ENCODE peak calls at places on chromosomes 4 and X, in five cellular contexts. N is T-helper 2 cell, O is non-pigmented ciliary epithelial cell, G is NCI-H345, R is GM04503. H is an unnamed sample.

GRCh38 chr4:150641604-150642003 is 59.7 kb downstream of the MAB21L2 start:
- DNase-seq in G (no peak), N (no peak), R (no peak), O (no peak), H (no peak)

GRCh38 chrX:124406294-124407013 is 60.1 kb downstream of the SH2D1A start:
- DNase-seq in N (peak), R (peak), G (peak), O (peak), H (no peak)

GRCh38 chrX:11944486-11944885 is 186.4 kb downstream of the MSL3 start:
- DNase-seq in N (no peak), G (peak), R (peak), O (no peak), H (no peak)

GRCh38 chr4:87478732-87479250 is 50.4 kb downstream of the SPARCL1 start:
- DNase-seq in G (no peak), O (no peak), R (no peak), N (no peak), H (no peak)

GRCh38 chrX:129653985-129654651 is 638 bp downstream of the APLN start:
- DNase-seq in G (peak), N (no peak), O (no peak), R (no peak), H (no peak)

GRCh38 chr4:107647591-107647990 is 72.4 kb downstream of the PAPSS1 start:
- DNase-seq in G (no peak), N (no peak), R (no peak), O (no peak), H (no peak)

GRCh38 chrX:47854474-47854873 is 17.8 kb downstream of the ZNF81 start:
- DNase-seq in O (no peak), N (peak), R (no peak), G (no peak), H (no peak)

GRCh38 chr4:140858897-140859296 is 102.7 kb upstream of the TBC1D9 start:
- DNase-seq in G (no peak), R (no peak), O (no peak), N (no peak), H (no peak)

GRCh38 chr4:25098964-25099843 is 61.0 kb downstream of the SEPSECS start:
- DNase-seq in R (peak), O (no peak), N (no peak), G (no peak), H (no peak)

GRCh38 chr4:24910504-24910903 is 2.3 kb downstream of the CCDC149 start:
- DNase-seq in O (peak), N (no peak), G (no peak), R (peak), H (no peak)

GRCh38 chrX:8730812-8731578 is 942 bp downstream of the ANOS1 start:
- DNase-seq in R (no peak), N (no peak), G (no peak), O (no peak), H (no peak)

GRCh38 chr4:48297447-48297846 is 27.8 kb upstream of the TEC start:
- DNase-seq in R (no peak), G (no peak), O (no peak), N (no peak), H (no peak)

GRCh38 chr4:102223461-102223860 is 121.8 kb downstream of the SLC39A8 start:
- DNase-seq in N (no peak), O (no peak), R (no peak), G (no peak), H (no peak)

GRCh38 chrX:21374163-21374993 is at the start of gene CNKSR2:
- DNase-seq in R (no peak), G (peak), N (peak), O (no peak), H (peak)

GRCh38 chrX:1434871-1435240 is 17.9 kb downstream of the ASMTL start:
- DNase-seq in O (no peak), N (no peak), G (no peak), R (no peak), H (no peak)

GRCh38 chr4:48546336-48546735 is 56.3 kb downstream of the ZAR1 start:
- DNase-seq in O (no peak), N (no peak), R (no peak), G (no peak), H (peak)

GRCh38 chrX:149540621-149541520 is at the start of gene EOLA1:
- DNase-seq in G (peak), O (peak), R (peak), N (peak), H (peak)

GRCh38 chr4:78720994-78721677 is 55.0 kb upstream of the BMP2K start:
- DNase-seq in R (no peak), N (no peak), O (no peak), G (no peak), H (no peak)

GRCh38 chr4:100356172-100356571 is 161.7 kb downstream of the EMCN start:
- DNase-seq in R (no peak), G (no peak), O (no peak), N (no peak), H (no peak)

GRCh38 chr4:126004936-126005335 is 690.2 kb downstream of the FAT4 start:
- DNase-seq in O (peak), N (no peak), R (peak), G (no peak), H (no peak)

GRCh38 chr4:152045781-152046571 is 285.2 kb upstream of the GATB start:
- DNase-seq in N (no peak), O (no peak), R (no peak), G (no peak), H (no peak)

GRCh38 chr4:119264743-119265142 is 52.2 kb downstream of the USP53 start:
- DNase-seq in G (no peak), R (no peak), O (no peak), N (no peak), H (no peak)

GRCh38 chrX:140432328-140433025 is 72.4 kb downstream of the SOX3 start:
- DNase-seq in G (no peak), N (no peak), O (no peak), R (no peak), H (no peak)

GRCh38 chr4:152981842-152982241 is 45.7 kb downstream of the FHDC1 start:
- DNase-seq in O (no peak), G (no peak), R (no peak), N (no peak), H (no peak)

GRCh38 chr4:179625391-179625790 is 2183.2 kb upstream of the AGA start:
- DNase-seq in N (no peak), G (no peak), R (no peak), O (peak), H (no peak)

GRCh38 chr4:162410854-162411253 is 247.1 kb upstream of the FSTL5 start:
- DNase-seq in O (no peak), N (no peak), G (no peak), R (no peak), H (no peak)

H was measured in NCI-H1105.